ENCODE peak calls at places on chromosomes 4 and X, in nine cellular contexts. One of them, this sample, is unnamed.
A peak's percentile ranks its signal among the peaks of the same experiment; 100 is the strongest.

GRCh38 chr4:60344908-60345307 is 855.2 kb upstream of the ADGRL3 start:
- DNase-seq in BJ: no peak
- DNase-seq in MM.1S: no peak
- DNase-seq in fibroblast of the aortic adventitia: no peak
- DNase-seq in astrocyte: no peak
- DNase-seq in lower leg skin: no peak
- DNase-seq in fibroblast of mammary gland: no peak
- DNase-seq in pancreas: no peak
- DNase-seq in sigmoid colon: no peak
- DNase-seq in this sample: no peak

GRCh38 chr4:128354205-128354821 is 66.7 kb upstream of the PGRMC2 start:
- DNase-seq in MM.1S: no peak
- DNase-seq in fibroblast of mammary gland: peak; percentile 77
- DNase-seq in astrocyte: peak; percentile 96
- DNase-seq in BJ: peak; percentile 80
- DNase-seq in pancreas: no peak
- DNase-seq in fibroblast of the aortic adventitia: peak; percentile 88
- DNase-seq in sigmoid colon: no peak
- DNase-seq in lower leg skin: no peak
- DNase-seq in this sample: no peak

GRCh38 chr4:86644892-86645291 is 50.8 kb downstream of the PTPN13 start:
- DNase-seq in astrocyte: no peak
- DNase-seq in pancreas: no peak
- DNase-seq in MM.1S: no peak
- DNase-seq in fibroblast of mammary gland: no peak
- DNase-seq in BJ: no peak
- DNase-seq in fibroblast of the aortic adventitia: no peak
- DNase-seq in lower leg skin: no peak
- DNase-seq in sigmoid colon: no peak
- DNase-seq in this sample: no peak

GRCh38 chrX:17597836-17598434 is 139.4 kb upstream of the SCML1 start:
- DNase-seq in BJ: no peak
- DNase-seq in fibroblast of mammary gland: peak; percentile 33
- DNase-seq in lower leg skin: peak; percentile 89
- DNase-seq in pancreas: peak; percentile 74
- DNase-seq in astrocyte: peak; percentile 47
- DNase-seq in MM.1S: no peak
- DNase-seq in fibroblast of the aortic adventitia: peak; percentile 87
- DNase-seq in sigmoid colon: peak; percentile 90
- DNase-seq in this sample: no peak

GRCh38 chr4:104868942-104869341 is 277.7 kb upstream of the TET2 start:
- DNase-seq in sigmoid colon: no peak
- DNase-seq in MM.1S: no peak
- DNase-seq in fibroblast of mammary gland: no peak
- DNase-seq in pancreas: no peak
- DNase-seq in BJ: no peak
- DNase-seq in fibroblast of the aortic adventitia: no peak
- DNase-seq in astrocyte: no peak
- DNase-seq in lower leg skin: no peak
- DNase-seq in this sample: no peak

GRCh38 chr4:116427666-116428065 is 657.7 kb downstream of the TRAM1L1 start:
- DNase-seq in BJ: no peak
- DNase-seq in astrocyte: no peak
- DNase-seq in sigmoid colon: no peak
- DNase-seq in fibroblast of the aortic adventitia: no peak
- DNase-seq in MM.1S: no peak
- DNase-seq in lower leg skin: no peak
- DNase-seq in pancreas: no peak
- DNase-seq in fibroblast of mammary gland: no peak
- DNase-seq in this sample: no peak

GRCh38 chr4:148017801-148018200 is 285.9 kb downstream of the ARHGAP10 start:
- DNase-seq in lower leg skin: no peak
- DNase-seq in astrocyte: peak; percentile 21
- DNase-seq in fibroblast of the aortic adventitia: peak; percentile 80
- DNase-seq in fibroblast of mammary gland: no peak
- DNase-seq in pancreas: no peak
- DNase-seq in BJ: no peak
- DNase-seq in MM.1S: no peak
- DNase-seq in sigmoid colon: no peak
- DNase-seq in this sample: no peak

GRCh38 chrX:8306296-8306975 is 135.4 kb upstream of the VCX2 start:
- DNase-seq in BJ: no peak
- DNase-seq in fibroblast of mammary gland: no peak
- DNase-seq in MM.1S: no peak
- DNase-seq in astrocyte: peak; percentile 5
- DNase-seq in fibroblast of the aortic adventitia: no peak
- DNase-seq in pancreas: no peak
- DNase-seq in sigmoid colon: no peak
- DNase-seq in lower leg skin: no peak
- DNase-seq in this sample: no peak

GRCh38 chr4:26150948-26151347 is 169.9 kb upstream of the RBPJ start:
- DNase-seq in astrocyte: peak; percentile 50
- DNase-seq in fibroblast of mammary gland: peak; percentile 79
- DNase-seq in sigmoid colon: no peak
- DNase-seq in fibroblast of the aortic adventitia: peak; percentile 60
- DNase-seq in MM.1S: no peak
- DNase-seq in pancreas: no peak
- DNase-seq in lower leg skin: no peak
- DNase-seq in BJ: no peak
- DNase-seq in this sample: no peak

DNA sequence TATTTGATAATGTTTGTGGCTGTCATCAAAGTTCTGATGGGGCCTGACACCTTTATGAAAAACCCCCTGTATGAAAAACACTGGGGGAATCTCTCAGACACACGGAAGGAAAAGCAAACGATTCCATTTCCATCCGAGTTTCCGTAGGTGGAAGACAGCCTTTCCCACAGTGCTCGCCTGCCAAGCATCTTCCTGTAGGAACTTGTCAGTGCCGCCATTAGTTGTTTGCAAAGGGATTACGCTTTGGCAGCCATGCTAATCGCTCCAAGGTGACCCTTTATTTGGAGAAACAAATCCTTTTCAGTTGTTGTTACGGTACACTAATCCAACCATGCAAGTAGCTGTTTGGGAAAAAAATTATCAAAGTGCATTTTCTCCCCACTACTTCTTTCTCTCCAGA is 44.4 kb upstream of the STOX2 start:
- DNase-seq in BJ: no peak
- DNase-seq in MM.1S: no peak
- DNase-seq in fibroblast of mammary gland: no peak
- DNase-seq in lower leg skin: no peak
- DNase-seq in fibroblast of the aortic adventitia: no peak
- DNase-seq in sigmoid colon: no peak
- DNase-seq in pancreas: no peak
- DNase-seq in astrocyte: no peak
- DNase-seq in this sample: no peak
- TF ChIP-seq CTCF in BJ: no peak
- TF ChIP-seq CTCF in MM.1S: no peak
- TF ChIP-seq CTCF in fibroblast of mammary gland: no peak
- TF ChIP-seq CTCF in lower leg skin: no peak
- TF ChIP-seq CTCF in fibroblast of the aortic adventitia: no peak
- TF ChIP-seq CTCF in sigmoid colon: no peak
- TF ChIP-seq CTCF in pancreas: no peak
- TF ChIP-seq CTCF in astrocyte: no peak
- TF ChIP-seq CTCF in this sample: no peak

DNA sequence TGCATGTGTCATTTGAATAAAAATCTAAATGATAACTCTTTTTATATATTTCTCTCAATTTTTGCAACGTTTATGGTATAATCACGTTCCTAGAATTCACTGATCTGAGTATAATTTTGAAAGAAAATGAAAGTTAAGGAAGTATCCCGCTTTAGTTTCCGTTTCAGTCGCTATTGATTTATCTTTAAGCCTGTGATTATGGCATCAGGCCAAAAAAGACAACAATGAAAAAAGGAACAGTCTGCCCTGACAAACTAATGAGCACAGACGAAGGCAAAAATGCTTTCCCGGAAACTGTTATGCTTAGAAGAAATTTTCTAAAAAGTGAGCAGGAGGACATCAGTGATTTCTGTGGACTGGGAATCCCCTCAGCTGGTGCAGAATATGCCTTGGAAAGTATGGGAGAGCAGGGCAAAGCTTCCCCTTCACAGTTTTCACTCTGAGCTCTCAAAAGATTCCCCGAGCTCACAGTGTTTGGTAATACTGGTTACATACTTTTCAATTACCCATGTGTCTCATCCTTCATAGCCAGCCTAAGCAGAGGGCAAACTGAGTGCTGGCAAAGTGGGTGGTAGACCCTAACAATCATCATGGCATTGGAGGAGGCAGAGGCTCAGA is 5.1 kb upstream of the CXCL10 start:
- DNase-seq in sigmoid colon: no peak
- DNase-seq in BJ: no peak
- DNase-seq in astrocyte: peak; percentile 3
- DNase-seq in pancreas: no peak
- DNase-seq in fibroblast of mammary gland: peak; percentile 37
- DNase-seq in MM.1S: no peak
- DNase-seq in fibroblast of the aortic adventitia: peak; percentile 34
- DNase-seq in lower leg skin: no peak
- DNase-seq in this sample: no peak
- TF ChIP-seq CTCF in sigmoid colon: no peak
- TF ChIP-seq CTCF in BJ: no peak
- TF ChIP-seq CTCF in astrocyte: no peak
- TF ChIP-seq CTCF in pancreas: no peak
- TF ChIP-seq CTCF in fibroblast of mammary gland: no peak
- TF ChIP-seq CTCF in MM.1S: no peak
- TF ChIP-seq CTCF in fibroblast of the aortic adventitia: no peak
- TF ChIP-seq CTCF in lower leg skin: no peak
- TF ChIP-seq CTCF in this sample: no peak

GRCh38 chr4:169618986-169619385 is 1.4 kb upstream of the CLCN3 start:
- DNase-seq in astrocyte: no peak
- DNase-seq in lower leg skin: no peak
- DNase-seq in pancreas: no peak
- DNase-seq in fibroblast of mammary gland: no peak
- DNase-seq in MM.1S: no peak
- DNase-seq in sigmoid colon: no peak
- DNase-seq in fibroblast of the aortic adventitia: no peak
- DNase-seq in BJ: no peak
- DNase-seq in this sample: no peak

GRCh38 chr4:169621754-169622481 is 1.5 kb downstream of the CLCN3 start:
- DNase-seq in fibroblast of mammary gland: peak; percentile 76
- DNase-seq in pancreas: no peak
- DNase-seq in lower leg skin: no peak
- DNase-seq in MM.1S: peak; percentile 40
- DNase-seq in sigmoid colon: no peak
- DNase-seq in BJ: no peak
- DNase-seq in astrocyte: peak; percentile 74
- DNase-seq in fibroblast of the aortic adventitia: no peak
- DNase-seq in this sample: no peak

GRCh38 chr4:169620846-169621228 is 459 bp downstream of the CLCN3 start:
- DNase-seq in lower leg skin: no peak
- DNase-seq in pancreas: no peak
- DNase-seq in sigmoid colon: no peak
- DNase-seq in fibroblast of the aortic adventitia: no peak
- DNase-seq in fibroblast of mammary gland: peak; percentile 26
- DNase-seq in astrocyte: no peak
- DNase-seq in BJ: no peak
- DNase-seq in MM.1S: peak; percentile 42
- DNase-seq in this sample: no peak

GRCh38 chr4:169619518-169619957 is 840 bp upstream of the CLCN3 start:
- DNase-seq in fibroblast of the aortic adventitia: peak; percentile 59
- DNase-seq in lower leg skin: no peak
- DNase-seq in sigmoid colon: no peak
- DNase-seq in MM.1S: peak; percentile 85
- DNase-seq in fibroblast of mammary gland: peak; percentile 59
- DNase-seq in astrocyte: peak; percentile 35
- DNase-seq in pancreas: no peak
- DNase-seq in BJ: no peak
- DNase-seq in this sample: no peak

GRCh38 chr4:169619958-169620845 is at the start of gene CLCN3:
- DNase-seq in pancreas: peak; percentile 98
- DNase-seq in astrocyte: peak; percentile 89
- DNase-seq in BJ: peak; percentile 80
- DNase-seq in fibroblast of the aortic adventitia: peak; percentile 95
- DNase-seq in MM.1S: peak; percentile 99
- DNase-seq in lower leg skin: peak; percentile 99
- DNase-seq in sigmoid colon: peak; percentile 98
- DNase-seq in fibroblast of mammary gland: peak; percentile 96
- DNase-seq in this sample: peak; percentile 99
- TF ChIP-seq CTCF in pancreas: no peak
- TF ChIP-seq CTCF in astrocyte: no peak
- TF ChIP-seq CTCF in BJ: no peak
- TF ChIP-seq CTCF in fibroblast of the aortic adventitia: peak; percentile 27
- TF ChIP-seq CTCF in MM.1S: no peak
- TF ChIP-seq CTCF in lower leg skin: no peak
- TF ChIP-seq CTCF in sigmoid colon: no peak
- TF ChIP-seq CTCF in fibroblast of mammary gland: no peak
- TF ChIP-seq CTCF in this sample: no peak

GRCh38 chr4:88812420-88812819 is 114.8 kb upstream of the NAP1L5 start:
- DNase-seq in pancreas: no peak
- DNase-seq in sigmoid colon: no peak
- DNase-seq in astrocyte: no peak
- DNase-seq in BJ: no peak
- DNase-seq in fibroblast of mammary gland: no peak
- DNase-seq in fibroblast of the aortic adventitia: no peak
- DNase-seq in lower leg skin: no peak
- DNase-seq in MM.1S: no peak
- DNase-seq in this sample: no peak

GRCh38 chr4:88812976-88813375 is 115.3 kb upstream of the NAP1L5 start:
- DNase-seq in lower leg skin: no peak
- DNase-seq in BJ: no peak
- DNase-seq in pancreas: no peak
- DNase-seq in fibroblast of mammary gland: no peak
- DNase-seq in fibroblast of the aortic adventitia: no peak
- DNase-seq in sigmoid colon: no peak
- DNase-seq in astrocyte: no peak
- DNase-seq in MM.1S: no peak
- DNase-seq in this sample: no peak

GRCh38 chr4:88811904-88812303 is 114.3 kb upstream of the NAP1L5 start:
- DNase-seq in fibroblast of the aortic adventitia: no peak
- DNase-seq in BJ: no peak
- DNase-seq in sigmoid colon: no peak
- DNase-seq in lower leg skin: no peak
- DNase-seq in pancreas: no peak
- DNase-seq in MM.1S: no peak
- DNase-seq in fibroblast of mammary gland: no peak
- DNase-seq in astrocyte: no peak
- DNase-seq in this sample: no peak

GRCh38 chr4:88817740-88818139 is 120.1 kb upstream of the NAP1L5 start:
- DNase-seq in astrocyte: no peak
- DNase-seq in fibroblast of the aortic adventitia: no peak
- DNase-seq in pancreas: no peak
- DNase-seq in MM.1S: peak; percentile 59
- DNase-seq in BJ: no peak
- DNase-seq in fibroblast of mammary gland: no peak
- DNase-seq in sigmoid colon: no peak
- DNase-seq in lower leg skin: no peak
- DNase-seq in this sample: no peak

DNA sequence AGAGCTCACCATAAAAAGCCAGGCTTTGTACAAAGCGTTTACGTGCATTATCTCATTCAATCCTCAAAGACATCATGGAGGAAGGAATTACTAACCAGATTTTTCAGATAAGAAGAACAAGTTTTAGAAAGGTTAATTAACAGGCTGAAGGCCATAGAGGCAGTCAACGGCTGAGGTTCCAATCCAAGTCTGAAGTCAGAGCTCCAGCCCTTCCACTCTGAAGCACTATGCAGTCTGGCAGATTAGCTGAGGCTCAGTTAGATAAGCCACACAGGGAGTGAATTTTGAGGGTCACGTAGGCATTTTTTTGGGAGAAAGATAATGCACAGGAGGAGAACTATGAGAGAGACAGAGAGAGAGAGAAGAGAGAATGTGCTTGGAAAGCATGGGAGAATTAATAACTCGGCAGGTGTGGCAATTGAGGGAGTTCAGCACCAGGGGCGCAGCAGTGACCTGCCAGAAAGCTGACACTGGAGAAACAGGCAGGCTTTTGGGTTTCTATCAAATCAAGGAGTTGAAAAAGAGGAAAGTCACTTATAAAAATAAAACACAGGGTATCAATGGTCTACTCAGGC is 116.5 kb upstream of the NAP1L5 start:
- DNase-seq in MM.1S: no peak
- DNase-seq in pancreas: no peak
- DNase-seq in BJ: no peak
- DNase-seq in fibroblast of mammary gland: no peak
- DNase-seq in fibroblast of the aortic adventitia: no peak
- DNase-seq in astrocyte: no peak
- DNase-seq in lower leg skin: no peak
- DNase-seq in sigmoid colon: no peak
- DNase-seq in this sample: no peak
- TF ChIP-seq CTCF in MM.1S: no peak
- TF ChIP-seq CTCF in pancreas: peak; percentile 12
- TF ChIP-seq CTCF in BJ: no peak
- TF ChIP-seq CTCF in fibroblast of mammary gland: no peak
- TF ChIP-seq CTCF in fibroblast of the aortic adventitia: no peak
- TF ChIP-seq CTCF in astrocyte: no peak
- TF ChIP-seq CTCF in lower leg skin: no peak
- TF ChIP-seq CTCF in sigmoid colon: no peak
- TF ChIP-seq CTCF in this sample: no peak